ENCODE peak calls at places on chromosomes 11 and 22, in eight cellular contexts. W is GM12892; F is GM20000; I is AG04449; S is GM12891; V is AG09309; Z is activated naive CD8-positive, alpha-beta T cell treated with anti-CD3 and anti-CD28 coated beads, Interleukin-2, amount 50 U/mL, for 24 hours; D is activated T-cell treated with anti-CD3 and anti-CD28 coated beads, Interleukin-2, amount 50 U/mL, for 1 hour. Y is an unnamed sample.
A peak's percentile ranks its signal among the peaks of the same experiment; 100 is the strongest.

GRCh38 chr11:109077340-109077927 is 344.6 kb upstream of the C11orf87 start:
- DNase-seq in S (no peak), D (no peak), W (no peak), V (no peak), Z (no peak), I (no peak), F (no peak), Y (no peak)

GRCh38 chr11:121866822-121867221 is 249.2 kb downstream of the BLID start:
- DNase-seq in W (no peak), S (no peak), F (no peak), Z (no peak), D (no peak), V (no peak), I (no peak), Y (no peak)

GRCh38 chr22:39299829-39300178 is 19.6 kb downstream of the RPL3 start:
- DNase-seq in F (peak; percentile 64), W (no peak), D (no peak), S (no peak), V (no peak), I (no peak), Z (no peak), Y (no peak)

GRCh38 chr11:65260302-65260701 is 1.5 kb upstream of the POLA2 start:
- DNase-seq in F (no peak), I (no peak), Z (no peak), S (no peak), W (no peak), V (no peak), D (no peak), Y (no peak)

GRCh38 chr11:115330693-115331482 is 173.3 kb downstream of the CADM1 start:
- DNase-seq in F (no peak), I (no peak), V (no peak), Z (no peak), W (no peak), D (no peak), S (no peak), Y (no peak)

GRCh38 chr11:131841028-131841427 is 470.6 kb downstream of the NTM start:
- DNase-seq in V (no peak), S (no peak), W (no peak), F (no peak), Z (no peak), D (no peak), I (no peak), Y (no peak)

GRCh38 chr11:62648185-62648966 is 2.0 kb upstream of the GANAB start:
- DNase-seq in S (no peak), W (no peak), V (no peak), Z (no peak), I (no peak), D (no peak), F (no peak), Y (no peak)

GRCh38 chr22:35860837-35861236 is 143.2 kb downstream of the APOL5 start:
- DNase-seq in V (no peak), I (no peak), F (no peak), D (no peak), Z (no peak), W (no peak), S (no peak), Y (no peak)

GRCh38 chr22:19622061-19622441 is 92.3 kb upstream of the SEPTIN5 start:
- DNase-seq in S (no peak), F (peak; percentile 54), V (no peak), I (no peak), D (no peak), W (no peak), Z (no peak), Y (no peak)

GRCh38 chr22:45884201-45885067 is 92.5 kb downstream of the WNT7B start:
- DNase-seq in W (no peak), S (no peak), V (no peak), I (no peak), Z (no peak), F (no peak), D (no peak), Y (no peak)

GRCh38 chr11:131624526-131624925 is 254.1 kb downstream of the NTM start:
- DNase-seq in F (no peak), D (no peak), I (no peak), Z (no peak), W (no peak), V (no peak), S (no peak), Y (no peak)

GRCh38 chr22:22392131-22392530 is 116.4 kb downstream of the ZNF280B start:
- DNase-seq in W (no peak), D (no peak), Z (no peak), S (no peak), I (no peak), V (no peak), F (no peak), Y (no peak)

GRCh38 chr22:44709881-44710400 is 7.9 kb downstream of the PRR5 start:
- DNase-seq in D (peak; percentile 32), I (no peak), W (no peak), V (no peak), S (no peak), Z (no peak), F (no peak), Y (no peak)

GRCh38 chr11:120563698-120564572 is 52.4 kb downstream of the GRIK4 start:
- DNase-seq in Z (no peak), V (no peak), I (no peak), S (no peak), F (no peak), D (no peak), W (no peak), Y (no peak)

GRCh38 chr11:126076641-126077040 is 14.0 kb upstream of the CDON start:
- DNase-seq in V (no peak), W (no peak), I (no peak), S (no peak), Z (no peak), F (no peak), D (no peak), Y (no peak)

GRCh38 chr11:118532852-118533768 is 2.1 kb downstream of the TMEM25 start:
- DNase-seq in D (no peak), I (no peak), V (no peak), W (no peak), F (no peak), Z (no peak), S (no peak), Y (no peak)

GRCh38 chr22:25682071-25682470 is 59.9 kb upstream of the MYO18B start:
- DNase-seq in V (no peak), I (no peak), S (no peak), W (no peak), D (no peak), Z (no peak), F (no peak), Y (peak; percentile 15)

GRCh38 chr11:126914941-126915340 is 85.6 kb downstream of the KIRREL3 start:
- DNase-seq in F (no peak), V (peak; percentile 80), S (no peak), D (no peak), I (peak; percentile 88), Z (no peak), W (no peak), Y (no peak)

GRCh38 chr22:49963647-49964026 is 3.1 kb downstream of the PIM3 start:
- DNase-seq in V (no peak), W (no peak), S (no peak), D (peak; percentile 31), F (no peak), Z (no peak), I (no peak), Y (no peak)

GRCh38 chr22:25966448-25966913 is 202.8 kb upstream of the SEZ6L start:
- DNase-seq in I (no peak), W (no peak), D (no peak), Z (no peak), S (no peak), V (no peak), F (no peak), Y (no peak)

GRCh38 chr11:45204761-45205160 is 58.3 kb downstream of the PRDM11 start:
- DNase-seq in V (no peak), Z (no peak), D (no peak), F (no peak), W (no peak), S (no peak), I (no peak), Y (no peak)

GRCh38 chr11:31487848-31488247 is 21.6 kb downstream of the IMMP1L start:
- DNase-seq in V (peak; percentile 10), S (no peak), I (no peak), W (no peak), Z (no peak), D (no peak), F (no peak), Y (peak; percentile 32)

GRCh38 chr22:47337161-47337621 is 574.7 kb downstream of the TBC1D22A start:
- DNase-seq in V (peak; percentile 56), I (peak; percentile 31), F (no peak), D (no peak), S (no peak), Z (no peak), W (no peak), Y (peak; percentile 39)

Y was measured in HFF-Myc.